ENCODE peak calls at places on chromosomes 3 and 15, in seven cellular contexts. C is Calu3; G is T-cell; D is NAMALWA; J is CD4-positive, alpha-beta T cell; W is NCI-H345; B is T-helper 2 cell. T is an unnamed sample.

GRCh38 chr3:126256256-126256655 is 75.9 kb upstream of the ALDH1L1 start:
- DNase-seq in C (no peak), G (no peak), D (no peak), J (no peak), W (no peak), B (no peak), T (no peak)

GRCh38 chr3:127448161-127448561 is 142.4 kb downstream of the TPRA1 start:
- DNase-seq in C (no peak), G (no peak), D (peak), J (no peak), W (peak), B (no peak), T (peak)

GRCh38 chr3:101873619-101874018 is 24.3 kb downstream of the NFKBIZ start:
- DNase-seq in C (no peak), G (no peak), D (no peak), J (no peak), W (no peak), B (no peak), T (no peak)

GRCh38 chr3:127275287-127275781 is 12.5 kb downstream of the PRR20G start:
- DNase-seq in C (peak), G (no peak), D (no peak), J (no peak), W (no peak), B (no peak), T (no peak)

GRCh38 chr3:49668861-49669260 is 5.3 kb upstream of the APEH start:
- DNase-seq in C (peak), G (no peak), D (no peak), J (no peak), W (no peak), B (no peak), T (no peak)

GRCh38 chr15:73965094-73965729 is 26.9 kb downstream of the STOML1 start:
- DNase-seq in C (no peak), G (no peak), D (peak), J (no peak), W (no peak), B (peak), T (no peak)

GRCh38 chr3:160748787-160749186 is 7.2 kb upstream of the PPM1L start:
- DNase-seq in C (no peak), G (no peak), D (no peak), J (no peak), W (no peak), B (no peak), T (no peak)

GRCh38 chr3:86653801-86654200 is 337.1 kb downstream of the VGLL3 start:
- DNase-seq in C (no peak), G (no peak), D (no peak), J (no peak), W (no peak), B (no peak), T (no peak)

GRCh38 chr15:31615643-31616415 is 289.2 kb downstream of the KLF13 start:
- DNase-seq in C (no peak), G (no peak), D (no peak), J (no peak), W (no peak), B (no peak), T (no peak)

GRCh38 chr3:175316799-175317198 is 457.7 kb downstream of the NAALADL2 start:
- DNase-seq in C (no peak), G (no peak), D (no peak), J (no peak), W (no peak), B (no peak), T (no peak)

GRCh38 chr3:18295171-18295920 is 129.8 kb downstream of the SATB1 start:
- DNase-seq in C (peak), G (no peak), D (peak), J (no peak), W (no peak), B (peak), T (peak)

GRCh38 chr3:137978328-137978727 is 31.6 kb upstream of the CLDN18 start:
- DNase-seq in C (no peak), G (no peak), D (no peak), J (no peak), W (no peak), B (no peak), T (no peak)

GRCh38 chr3:54537506-54537905 is 390.4 kb downstream of the LRTM1 start:
- DNase-seq in C (no peak), G (no peak), D (no peak), J (no peak), W (no peak), B (no peak), T (no peak)

GRCh38 chr3:126903521-126903920 is 79.4 kb upstream of the PLXNA1 start:
- DNase-seq in C (peak), G (no peak), D (no peak), J (no peak), W (no peak), B (no peak), T (no peak)